ENCODE peak calls at places on chromosome 9, in nine cellular contexts. J is tibial nerve; V is aorta; M is uterus; D is prostate gland; I is ascending aorta; A is cardiac muscle cell; Q is fibroblast of lung; O is naive thymus-derived CD4-positive, alpha-beta T cell. U is an unnamed sample.
A peak's percentile ranks its signal among the peaks of the same experiment; 100 is the strongest.

GRCh38 chr9:111429175-111429574 is 55.0 kb downstream of the ECPAS start:
- DNase-seq in Q (peak; percentile 28), I (no peak), V (no peak), D (no peak), M (no peak), A (no peak), O (no peak), J (no peak), U (no peak)

GRCh38 chr9:5566054-5566618 is 55.8 kb downstream of the PDCD1LG2 start:
- DNase-seq in J (no peak), M (no peak), V (no peak), Q (no peak), A (no peak), O (no peak), D (no peak), I (no peak), U (no peak)

GRCh38 chr9:130399768-130400167 is 45.0 kb upstream of the ASS1 start:
- DNase-seq in M (no peak), I (no peak), D (no peak), Q (no peak), A (no peak), V (no peak), O (no peak), J (no peak), U (no peak)

GRCh38 chr9:125343518-125344284 is 82.1 kb downstream of the GAPVD1 start:
- DNase-seq in Q (peak; percentile 72), D (no peak), O (no peak), J (no peak), I (no peak), M (no peak), V (no peak), A (no peak), U (no peak)

GRCh38 chr9:35114921-35115341 is 731 bp downstream of the ATOSB start:
- DNase-seq in D (no peak), J (peak; percentile 46), V (peak; percentile 85), M (peak; percentile 41), I (no peak), Q (no peak), O (peak; percentile 27), A (peak; percentile 45), U (peak; percentile 80)

GRCh38 chr9:35980289-35981011 is 22.5 kb upstream of the OR2S2 start:
- DNase-seq in O (no peak), M (no peak), V (no peak), J (no peak), Q (no peak), D (peak; percentile 29), A (no peak), I (no peak), U (no peak)

GRCh38 chr9:3857673-3858072 is 331.9 kb upstream of the RFX3 start:
- DNase-seq in I (no peak), D (no peak), Q (peak; percentile 80), M (no peak), O (no peak), J (no peak), A (no peak), V (no peak), U (no peak)

GRCh38 chr9:82829818-82830217 is 233.1 kb downstream of the RASEF start:
- DNase-seq in Q (no peak), I (no peak), D (no peak), J (no peak), O (no peak), A (no peak), V (no peak), M (no peak), U (no peak)

GRCh38 chr9:89864257-89864656 is 259.4 kb downstream of the GADD45G start:
- DNase-seq in J (no peak), M (no peak), V (peak; percentile 30), O (no peak), Q (no peak), A (no peak), D (no peak), I (no peak), U (no peak)

GRCh38 chr9:6538666-6539071 is 106.9 kb downstream of the GLDC start:
- DNase-seq in D (no peak), J (no peak), M (no peak), I (no peak), V (no peak), O (no peak), A (no peak), Q (peak; percentile 60), U (no peak)

GRCh38 chr9:70435948-70436347 is 21.5 kb upstream of the KLF9 start:
- DNase-seq in D (no peak), M (no peak), Q (peak; percentile 66), J (no peak), O (no peak), I (no peak), V (no peak), A (no peak), U (peak; percentile 13)

GRCh38 chr9:99387416-99387815 is 165.3 kb downstream of the SEC61B start:
- DNase-seq in Q (peak; percentile 9), J (no peak), O (no peak), M (no peak), D (no peak), I (no peak), V (no peak), A (no peak), U (no peak)

GRCh38 chr9:76486151-76486550 is 27.2 kb downstream of the GCNT1 start:
- DNase-seq in J (no peak), I (no peak), M (no peak), Q (peak; percentile 44), A (no peak), D (no peak), O (no peak), V (no peak), U (no peak)

GRCh38 chr9:81771606-81772005 is 82.3 kb upstream of the TLE1 start:
- DNase-seq in M (no peak), J (no peak), V (no peak), A (no peak), O (no peak), D (no peak), I (no peak), Q (peak; percentile 74), U (no peak)

GRCh38 chr9:70061776-70062175 is 18.1 kb downstream of the MAMDC2 start:
- DNase-seq in Q (peak; percentile 36), A (no peak), V (no peak), J (no peak), O (no peak), D (no peak), M (no peak), I (no peak), U (no peak)

DNA sequence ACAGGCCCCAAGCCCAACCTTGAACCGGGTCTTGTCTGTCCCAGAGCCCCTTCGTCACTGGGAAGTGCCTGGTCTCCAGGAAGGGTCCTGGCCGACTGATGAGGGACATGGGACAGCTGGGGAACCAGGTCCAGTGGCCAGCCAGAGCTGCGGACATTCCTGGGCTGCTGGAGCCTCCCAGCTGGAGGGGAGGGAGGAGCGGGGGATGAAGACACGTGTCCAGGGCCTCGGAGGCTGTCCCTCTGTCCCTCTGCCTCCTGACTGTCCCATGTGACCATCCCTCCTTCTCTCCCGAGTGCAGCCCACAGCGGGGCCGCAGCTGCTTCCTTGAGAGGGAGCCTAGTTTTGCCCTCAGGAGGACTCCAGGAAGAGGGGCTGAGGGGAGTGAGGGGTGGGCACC is 41.7 kb upstream of the UBAC1 start:
- DNase-seq in M (no peak), Q (no peak), O (no peak), J (no peak), A (no peak), D (no peak), I (no peak), V (no peak), U (no peak)
- H3K4me1 ChIP-seq in M (no peaks in the 10 kb centered on the region), Q (peaks cover 6% of the 10 kb centered on the region), O (no peaks in the 10 kb centered on the region), J (peaks cover 48% of the 10 kb centered on the region), A (peaks cover 10% of the 10 kb centered on the region), D (no peaks in the 10 kb centered on the region), I (no peaks in the 10 kb centered on the region), V (no peaks in the 10 kb centered on the region), U (peaks cover 27% of the 10 kb centered on the region)

GRCh38 chr9:90900130-90900529 is 98.5 kb downstream of the SYK start:
- DNase-seq in J (no peak), I (no peak), D (no peak), Q (no peak), V (no peak), O (no peak), M (no peak), A (peak; percentile 63), U (no peak)
- H3K4me3 ChIP-seq in J (no peak overlapping the region), I (no peak overlapping the region), D (no peak overlapping the region), Q (no peak overlapping the region), V (no peak overlapping the region), O (no peak overlapping the region), M (no peak overlapping the region), A (no peak overlapping the region), U (no peak overlapping the region)

DNA sequence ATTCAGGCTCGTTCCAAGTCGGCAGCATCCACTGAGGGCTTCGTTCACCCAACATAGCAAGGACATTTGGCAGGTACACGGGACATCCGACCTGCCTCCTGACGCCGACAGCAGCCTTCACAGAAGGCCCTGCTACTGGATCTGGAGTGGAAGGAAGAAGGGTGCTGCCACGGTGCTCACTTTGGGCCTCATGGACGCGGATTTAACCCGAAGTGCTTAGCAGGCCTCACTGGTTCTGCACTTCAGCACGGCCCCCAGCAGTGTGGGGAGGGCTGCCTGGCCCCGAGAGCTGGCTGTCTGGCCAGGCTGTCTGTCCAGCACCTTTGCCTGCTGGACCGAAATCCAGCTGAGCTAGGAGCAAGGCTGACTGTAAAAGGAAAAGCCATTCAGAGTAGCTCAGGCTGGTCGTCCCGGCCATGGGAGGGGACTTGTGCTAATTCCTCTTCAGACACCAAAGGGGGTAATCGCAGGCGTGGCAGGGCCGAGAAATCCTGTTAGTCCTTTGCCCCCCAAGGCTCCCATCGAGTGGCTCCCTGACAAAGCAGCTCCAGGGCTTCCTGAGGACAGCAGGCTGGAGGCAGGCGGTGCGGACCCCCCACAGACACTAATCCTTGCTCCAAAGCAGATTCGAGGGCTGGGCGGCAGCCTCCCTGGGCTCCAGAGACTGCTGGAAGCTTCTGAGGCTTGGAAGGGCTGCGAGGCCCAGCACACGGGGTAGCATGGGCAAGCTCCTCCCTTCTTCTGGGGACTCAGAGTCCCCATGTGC is 11.1 kb upstream of the RXRA start:
- DNase-seq in Q (no peak), A (peak; percentile 51), V (peak; percentile 69), O (no peak), J (no peak), I (no peak), D (no peak), M (no peak), U (no peak)
- H3K4me1 ChIP-seq in Q (peaks cover 9% of the 10 kb centered on the region), A (peaks cover 48% of the 10 kb centered on the region), V (no peaks in the 10 kb centered on the region), O (no peaks in the 10 kb centered on the region), J (peaks cover 26% of the 10 kb centered on the region), I (no peaks in the 10 kb centered on the region), D (no peaks in the 10 kb centered on the region), M (no peaks in the 10 kb centered on the region), U (no peaks in the 10 kb centered on the region)

DNA sequence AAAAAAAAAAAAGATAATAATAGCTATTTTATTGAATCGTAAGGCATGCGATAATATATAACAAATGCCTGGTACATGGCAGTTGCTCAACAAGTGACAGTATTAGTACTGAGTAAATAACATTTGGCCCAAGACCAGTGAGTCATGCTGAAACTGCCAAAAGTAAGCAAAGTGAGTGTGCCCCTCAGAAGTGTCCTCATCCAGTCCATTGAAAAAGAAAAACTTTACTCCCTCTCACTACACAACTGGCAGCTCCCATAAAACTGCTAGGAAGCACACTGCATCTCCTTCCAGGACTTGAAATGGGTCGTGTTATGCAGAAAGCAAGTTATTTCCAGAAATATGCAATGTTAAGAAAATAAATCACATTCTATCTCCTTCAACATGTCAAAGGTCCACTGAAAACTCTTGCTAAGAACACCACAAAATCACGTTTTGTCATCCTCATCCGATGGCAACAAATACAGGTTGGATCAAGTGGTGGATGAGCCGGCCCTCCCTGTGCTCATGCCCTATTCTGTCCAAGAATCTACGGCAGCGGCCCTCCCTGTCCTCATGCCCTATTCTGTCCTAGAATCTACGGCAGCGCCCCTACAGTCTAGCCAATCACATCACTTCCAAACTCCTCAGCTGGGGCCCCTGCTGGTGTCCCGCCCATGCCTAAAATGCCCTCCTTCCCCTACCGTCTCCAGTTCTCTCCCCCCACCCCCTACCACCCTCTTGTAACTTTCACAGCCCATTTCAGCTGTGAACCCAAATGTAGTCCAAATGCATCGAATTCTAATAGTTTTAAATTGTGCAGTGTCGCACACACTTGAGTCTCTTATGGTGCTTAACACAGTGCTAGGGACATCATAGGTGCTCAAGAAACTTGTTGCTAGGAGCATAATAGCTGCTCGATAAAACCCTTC is 12.5 kb downstream of the PTCH1 start:
- DNase-seq in J (peak; percentile 67), V (no peak), I (no peak), A (peak; percentile 44), M (no peak), D (peak; percentile 57), O (no peak), Q (peak; percentile 44), U (no peak)
- H3K4me3 ChIP-seq in J (peak overlapping the region; percentile 29), V (no peak overlapping the region), I (no peak overlapping the region), A (no peak overlapping the region), M (no peak overlapping the region), D (peak overlapping the region; percentile 3), O (no peak overlapping the region), Q (peak overlapping the region; percentile 79), U (no peak overlapping the region)